ENCODE peak calls at places on chromosome 21, in five cellular contexts. One of them, this sample, is unnamed.
A peak's percentile ranks its signal among the peaks of the same experiment; 100 is the strongest.

GRCh38 chr21:33557447-33557846 is 14.6 kb downstream of the SON start:
- DNase-seq in H9: no peak
- DNase-seq in mesenchymal stem cell: no peak
- DNase-seq in H1: no peak
- DNase-seq in neuronal stem cell: no peak
- DNase-seq in this sample: no peak

GRCh38 chr21:17114019-17114418 is 398.8 kb upstream of the CXADR start:
- DNase-seq in H9: no peak
- DNase-seq in mesenchymal stem cell: no peak
- DNase-seq in H1: peak; percentile 2
- DNase-seq in neuronal stem cell: no peak
- DNase-seq in this sample: no peak

GRCh38 chr21:46381521-46381920 is 57.6 kb downstream of the PCNT start:
- DNase-seq in H9: no peak
- DNase-seq in mesenchymal stem cell: no peak
- DNase-seq in H1: no peak
- DNase-seq in neuronal stem cell: no peak
- DNase-seq in this sample: no peak

GRCh38 chr21:14058566-14058965 is 152.2 kb downstream of the LIPI start:
- DNase-seq in H9: no peak
- DNase-seq in mesenchymal stem cell: no peak
- DNase-seq in H1: no peak
- DNase-seq in neuronal stem cell: no peak
- DNase-seq in this sample: no peak

GRCh38 chr21:16377857-16378256 is 648.1 kb downstream of the USP25 start:
- DNase-seq in H9: no peak
- DNase-seq in mesenchymal stem cell: peak; percentile 13
- DNase-seq in H1: no peak
- DNase-seq in neuronal stem cell: no peak
- DNase-seq in this sample: no peak

GRCh38 chr21:44005593-44005992 is 6.5 kb upstream of the TRAPPC10 start:
- DNase-seq in H9: no peak
- DNase-seq in mesenchymal stem cell: no peak
- DNase-seq in H1: no peak
- DNase-seq in neuronal stem cell: no peak
- DNase-seq in this sample: no peak

GRCh38 chr21:16908087-16908486 is 604.8 kb upstream of the CXADR start:
- DNase-seq in H9: no peak
- DNase-seq in mesenchymal stem cell: no peak
- DNase-seq in H1: no peak
- DNase-seq in neuronal stem cell: no peak
- DNase-seq in this sample: no peak

GRCh38 chr21:26845066-26845749 is at the start of gene ADAMTS1:
- DNase-seq in H9: peak; percentile 91
- DNase-seq in mesenchymal stem cell: peak; percentile 95
- DNase-seq in H1: peak; percentile 68
- DNase-seq in neuronal stem cell: peak; percentile 88
- DNase-seq in this sample: peak; percentile 92

GRCh38 chr21:39088831-39089380 is 94.3 kb downstream of the PSMG1 start:
- DNase-seq in H9: no peak
- DNase-seq in mesenchymal stem cell: no peak
- DNase-seq in H1: no peak
- DNase-seq in neuronal stem cell: no peak
- DNase-seq in this sample: peak; percentile 82

GRCh38 chr21:14762734-14763694 is 216.9 kb upstream of the SAMSN1 start:
- DNase-seq in H9: no peak
- DNase-seq in mesenchymal stem cell: no peak
- DNase-seq in H1: no peak
- DNase-seq in neuronal stem cell: no peak
- DNase-seq in this sample: no peak

GRCh38 chr21:17775431-17776126 is 43.6 kb downstream of the C21orf91 start:
- DNase-seq in H9: no peak
- DNase-seq in mesenchymal stem cell: no peak
- DNase-seq in H1: no peak
- DNase-seq in neuronal stem cell: no peak
- DNase-seq in this sample: no peak

GRCh38 chr21:38273745-38274544 is 17.2 kb downstream of the KCNJ15 start:
- DNase-seq in H9: no peak
- DNase-seq in mesenchymal stem cell: peak; percentile 76
- DNase-seq in H1: no peak
- DNase-seq in neuronal stem cell: no peak
- DNase-seq in this sample: peak; percentile 74

GRCh38 chr21:38957575-38958340 is 152.0 kb downstream of the ETS2 start:
- DNase-seq in H9: no peak
- DNase-seq in mesenchymal stem cell: no peak
- DNase-seq in H1: no peak
- DNase-seq in neuronal stem cell: no peak
- DNase-seq in this sample: no peak

GRCh38 chr21:33211732-33212131 is 18.0 kb upstream of the IFNAR2 start:
- DNase-seq in H9: no peak
- DNase-seq in mesenchymal stem cell: no peak
- DNase-seq in H1: no peak
- DNase-seq in neuronal stem cell: no peak
- DNase-seq in this sample: no peak

GRCh38 chr21:33299181-33299752 is 25.5 kb upstream of the IFNAR1 start:
- DNase-seq in H9: no peak
- DNase-seq in mesenchymal stem cell: no peak
- DNase-seq in H1: no peak
- DNase-seq in neuronal stem cell: no peak
- DNase-seq in this sample: no peak

GRCh38 chr21:16454371-16454770 is 724.6 kb downstream of the USP25 start:
- DNase-seq in H9: no peak
- DNase-seq in mesenchymal stem cell: peak; percentile 0
- DNase-seq in H1: no peak
- DNase-seq in neuronal stem cell: no peak
- DNase-seq in this sample: no peak

GRCh38 chr21:29424728-29425127 is 126.0 kb downstream of the BACH1 start:
- DNase-seq in H9: no peak
- DNase-seq in mesenchymal stem cell: no peak
- DNase-seq in H1: no peak
- DNase-seq in neuronal stem cell: no peak
- DNase-seq in this sample: no peak

GRCh38 chr21:38337793-38338192 is 81.0 kb downstream of the KCNJ15 start:
- DNase-seq in H9: no peak
- DNase-seq in mesenchymal stem cell: no peak
- DNase-seq in H1: no peak
- DNase-seq in neuronal stem cell: no peak
- DNase-seq in this sample: no peak

GRCh38 chr21:32727478-32727727 is 410 bp downstream of the SYNJ1 start:
- DNase-seq in H9: no peak
- DNase-seq in mesenchymal stem cell: no peak
- DNase-seq in H1: no peak
- DNase-seq in neuronal stem cell: no peak
- DNase-seq in this sample: no peak

GRCh38 chr21:45358261-45358670 is 46.7 kb upstream of the COL18A1 start:
- DNase-seq in H9: no peak
- DNase-seq in mesenchymal stem cell: no peak
- DNase-seq in H1: no peak
- DNase-seq in neuronal stem cell: no peak
- DNase-seq in this sample: no peak
- H2BK5ac ChIP-seq in H9: no peak overlapping the region
- H2BK5ac ChIP-seq in mesenchymal stem cell: no peak overlapping the region
- H2BK5ac ChIP-seq in H1: no peak overlapping the region
- H2BK5ac ChIP-seq in neuronal stem cell: peak overlapping the region; percentile 92
- H2BK5ac ChIP-seq in this sample: no peak overlapping the region

GRCh38 chr21:35428489-35428888 is 379.4 kb upstream of the RUNX1 start:
- DNase-seq in H9: no peak
- DNase-seq in mesenchymal stem cell: peak; percentile 47
- DNase-seq in H1: no peak
- DNase-seq in neuronal stem cell: no peak
- DNase-seq in this sample: no peak
- H2BK5ac ChIP-seq in H9: no peak overlapping the region
- H2BK5ac ChIP-seq in mesenchymal stem cell: no peak overlapping the region
- H2BK5ac ChIP-seq in H1: no peak overlapping the region
- H2BK5ac ChIP-seq in neuronal stem cell: no peak overlapping the region
- H2BK5ac ChIP-seq in this sample: no peak overlapping the region

GRCh38 chr21:37164742-37165141 is 91.7 kb downstream of the TTC3 start:
- DNase-seq in H9: no peak
- DNase-seq in mesenchymal stem cell: peak; percentile 29
- DNase-seq in H1: no peak
- DNase-seq in neuronal stem cell: no peak
- DNase-seq in this sample: no peak
- H2BK5ac ChIP-seq in H9: no peak overlapping the region
- H2BK5ac ChIP-seq in mesenchymal stem cell: no peak overlapping the region
- H2BK5ac ChIP-seq in H1: no peak overlapping the region
- H2BK5ac ChIP-seq in neuronal stem cell: no peak overlapping the region
- H2BK5ac ChIP-seq in this sample: no peak overlapping the region

GRCh38 chr21:42183374-42184266 is 35.3 kb upstream of the ABCG1 start:
- DNase-seq in H9: no peak
- DNase-seq in mesenchymal stem cell: no peak
- DNase-seq in H1: no peak
- DNase-seq in neuronal stem cell: no peak
- DNase-seq in this sample: no peak

GRCh38 chr21:42175110-42175710 is 43.7 kb upstream of the ABCG1 start:
- DNase-seq in H9: no peak
- DNase-seq in mesenchymal stem cell: no peak
- DNase-seq in H1: no peak
- DNase-seq in neuronal stem cell: no peak
- DNase-seq in this sample: no peak

GRCh38 chr21:42182713-42183371 is 36.1 kb upstream of the ABCG1 start:
- DNase-seq in H9: no peak
- DNase-seq in mesenchymal stem cell: no peak
- DNase-seq in H1: no peak
- DNase-seq in neuronal stem cell: no peak
- DNase-seq in this sample: no peak

GRCh38 chr21:42176864-42177263 is 42.1 kb upstream of the ABCG1 start:
- DNase-seq in H9: no peak
- DNase-seq in mesenchymal stem cell: no peak
- DNase-seq in H1: no peak
- DNase-seq in neuronal stem cell: no peak
- DNase-seq in this sample: no peak

DNA sequence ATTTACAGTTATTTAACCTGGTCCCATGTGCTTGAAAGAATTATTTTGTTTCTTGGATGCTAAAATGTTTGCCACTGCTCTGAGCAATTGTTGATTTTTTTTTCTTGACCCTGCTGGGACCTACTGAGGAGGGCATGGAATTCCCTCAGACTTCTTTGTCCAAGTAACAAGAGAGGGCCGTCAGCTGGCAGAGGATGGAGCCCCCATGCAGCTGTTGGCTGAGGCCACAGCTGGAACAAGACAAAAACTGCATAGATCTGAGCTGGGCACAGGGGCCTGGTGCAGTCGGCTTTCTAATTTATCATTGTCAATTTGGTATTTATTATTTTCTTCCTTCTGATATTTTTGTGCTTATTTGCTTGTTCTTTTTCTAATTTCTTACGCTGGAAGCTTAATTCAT is 39.6 kb upstream of the ABCG1 start:
- DNase-seq in H9: no peak
- DNase-seq in mesenchymal stem cell: no peak
- DNase-seq in H1: no peak
- DNase-seq in neuronal stem cell: no peak
- DNase-seq in this sample: no peak
- H2BK5ac ChIP-seq in H9: no peak overlapping the region
- H2BK5ac ChIP-seq in mesenchymal stem cell: no peak overlapping the region
- H2BK5ac ChIP-seq in H1: no peak overlapping the region
- H2BK5ac ChIP-seq in neuronal stem cell: no peak overlapping the region
- H2BK5ac ChIP-seq in this sample: no peak overlapping the region

DNA sequence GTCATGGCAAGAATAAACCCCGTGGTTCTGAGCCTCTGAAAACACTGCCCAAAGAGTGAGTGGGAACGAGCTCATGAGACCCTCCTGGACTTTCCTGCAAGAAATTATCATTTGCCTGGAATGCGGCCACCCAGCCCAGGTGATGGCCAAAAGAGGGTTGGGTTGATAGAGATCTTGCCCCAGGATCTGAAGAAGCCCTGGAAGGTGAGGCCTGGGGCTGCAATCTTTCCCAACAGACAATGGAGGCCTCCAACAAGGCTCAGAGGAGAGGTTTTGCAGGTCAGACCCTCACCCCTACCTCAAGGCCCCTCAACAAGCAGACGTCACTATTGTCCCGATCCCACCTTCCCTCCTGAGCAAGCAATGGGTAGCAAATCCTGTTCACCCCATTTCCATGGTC is 106.0 kb upstream of the SOD1 start:
- DNase-seq in H9: no peak
- DNase-seq in mesenchymal stem cell: no peak
- DNase-seq in H1: no peak
- DNase-seq in neuronal stem cell: no peak
- DNase-seq in this sample: no peak
- H2BK5ac ChIP-seq in H9: no peak overlapping the region
- H2BK5ac ChIP-seq in mesenchymal stem cell: no peak overlapping the region
- H2BK5ac ChIP-seq in H1: peak overlapping the region; percentile 41
- H2BK5ac ChIP-seq in neuronal stem cell: peak overlapping the region; percentile 19
- H2BK5ac ChIP-seq in this sample: no peak overlapping the region

DNA sequence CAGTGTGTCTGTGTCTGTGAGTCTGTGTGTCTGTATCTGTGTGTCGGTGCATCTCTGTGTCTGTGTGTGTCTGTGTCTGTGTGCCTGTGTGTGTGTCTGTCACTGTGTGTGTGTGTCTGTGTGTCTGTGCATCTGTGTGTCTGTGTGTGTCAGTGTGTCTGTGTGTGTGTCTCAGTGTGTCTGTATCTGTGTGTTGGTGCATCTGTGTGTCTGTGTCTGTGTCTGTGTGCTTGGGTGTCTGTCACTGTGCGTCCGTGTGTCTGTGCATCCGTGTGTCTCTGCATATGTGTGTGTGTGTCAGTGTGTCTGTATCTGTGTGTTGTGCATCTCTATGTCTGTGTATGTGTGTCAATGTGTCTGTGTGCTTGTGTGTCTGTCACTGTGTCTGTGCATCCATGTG is 44.7 kb upstream of the POFUT2 start:
- DNase-seq in H9: peak; percentile 24
- DNase-seq in mesenchymal stem cell: no peak
- DNase-seq in H1: no peak
- DNase-seq in neuronal stem cell: no peak
- DNase-seq in this sample: no peak
- H2BK5ac ChIP-seq in H9: no peak overlapping the region
- H2BK5ac ChIP-seq in mesenchymal stem cell: no peak overlapping the region
- H2BK5ac ChIP-seq in H1: peak overlapping the region; percentile 94
- H2BK5ac ChIP-seq in neuronal stem cell: no peak overlapping the region
- H2BK5ac ChIP-seq in this sample: peak overlapping the region; percentile 27

GRCh38 chr21:28090546-28090945 is 902.1 kb downstream of the LTN1 start:
- DNase-seq in H9: no peak
- DNase-seq in mesenchymal stem cell: no peak
- DNase-seq in H1: no peak
- DNase-seq in neuronal stem cell: no peak
- DNase-seq in this sample: no peak
- H2BK5ac ChIP-seq in H9: no peak overlapping the region
- H2BK5ac ChIP-seq in mesenchymal stem cell: no peak overlapping the region
- H2BK5ac ChIP-seq in H1: no peak overlapping the region
- H2BK5ac ChIP-seq in neuronal stem cell: no peak overlapping the region
- H2BK5ac ChIP-seq in this sample: no peak overlapping the region

This sample was measured in IMR-90.